ENCODE peak calls at places on chromosome 21, in five cellular contexts. One of them, this sample, is unnamed.

GRCh38 chr21:20999567-21000169 is 1.5 kb downstream of the NCAM2 start:
- DNase-seq in natural killer cell: peak
- DNase-seq in cardiac fibroblast: peak
- DNase-seq in nephron progenitor cell: peak
- DNase-seq in AG10803: peak
- DNase-seq in this sample: peak

GRCh38 chr21:38181101-38181500 is 75.7 kb upstream of the KCNJ15 start:
- DNase-seq in natural killer cell: no peak
- DNase-seq in cardiac fibroblast: no peak
- DNase-seq in nephron progenitor cell: no peak
- DNase-seq in AG10803: peak
- DNase-seq in this sample: no peak

GRCh38 chr21:45333583-45334121 is 46.0 kb upstream of the POFUT2 start:
- DNase-seq in natural killer cell: no peak
- DNase-seq in cardiac fibroblast: no peak
- DNase-seq in nephron progenitor cell: no peak
- DNase-seq in AG10803: peak
- DNase-seq in this sample: no peak

GRCh38 chr21:45769239-45769758 is 125.8 kb downstream of the PCBP3 start:
- DNase-seq in natural killer cell: no peak
- DNase-seq in cardiac fibroblast: no peak
- DNase-seq in nephron progenitor cell: no peak
- DNase-seq in AG10803: no peak
- DNase-seq in this sample: peak

GRCh38 chr21:42833859-42834729 is 45.2 kb downstream of the WDR4 start:
- DNase-seq in natural killer cell: peak
- DNase-seq in cardiac fibroblast: no peak
- DNase-seq in nephron progenitor cell: no peak
- DNase-seq in AG10803: no peak
- DNase-seq in this sample: no peak

GRCh38 chr21:18803624-18804023 is 400.0 kb upstream of the TMPRSS15 start:
- DNase-seq in natural killer cell: no peak
- DNase-seq in cardiac fibroblast: no peak
- DNase-seq in nephron progenitor cell: no peak
- DNase-seq in AG10803: no peak
- DNase-seq in this sample: no peak

GRCh38 chr21:41739936-41740335 is 26.9 kb downstream of the RIPK4 start:
- DNase-seq in natural killer cell: no peak
- DNase-seq in cardiac fibroblast: no peak
- DNase-seq in nephron progenitor cell: no peak
- DNase-seq in AG10803: peak
- DNase-seq in this sample: no peak

GRCh38 chr21:17051054-17051453 is 461.8 kb upstream of the CXADR start:
- DNase-seq in natural killer cell: no peak
- DNase-seq in cardiac fibroblast: no peak
- DNase-seq in nephron progenitor cell: no peak
- DNase-seq in AG10803: no peak
- DNase-seq in this sample: no peak

GRCh38 chr21:45522986-45523385 is 19.3 kb downstream of the SLC19A1 start:
- DNase-seq in natural killer cell: no peak
- DNase-seq in cardiac fibroblast: no peak
- DNase-seq in nephron progenitor cell: no peak
- DNase-seq in AG10803: no peak
- DNase-seq in this sample: no peak

GRCh38 chr21:38295997-38296764 is 39.4 kb downstream of the KCNJ15 start:
- DNase-seq in natural killer cell: no peak
- DNase-seq in cardiac fibroblast: peak
- DNase-seq in nephron progenitor cell: no peak
- DNase-seq in AG10803: peak
- DNase-seq in this sample: no peak

GRCh38 chr21:42455196-42455595 is 40.8 kb downstream of the RSPH1 start:
- DNase-seq in natural killer cell: no peak
- DNase-seq in cardiac fibroblast: no peak
- DNase-seq in nephron progenitor cell: no peak
- DNase-seq in AG10803: no peak
- DNase-seq in this sample: no peak

GRCh38 chr21:18041012-18041411 is 203.6 kb upstream of the CHODL start:
- DNase-seq in natural killer cell: no peak
- DNase-seq in cardiac fibroblast: peak
- DNase-seq in nephron progenitor cell: peak
- DNase-seq in AG10803: no peak
- DNase-seq in this sample: peak

GRCh38 chr21:17548262-17548661 is 35.4 kb downstream of the CXADR start:
- DNase-seq in natural killer cell: no peak
- DNase-seq in cardiac fibroblast: peak
- DNase-seq in nephron progenitor cell: no peak
- DNase-seq in AG10803: no peak
- DNase-seq in this sample: no peak

GRCh38 chr21:18002393-18002792 is 183.2 kb upstream of the C21orf91 start:
- DNase-seq in natural killer cell: no peak
- DNase-seq in cardiac fibroblast: no peak
- DNase-seq in nephron progenitor cell: no peak
- DNase-seq in AG10803: no peak
- DNase-seq in this sample: no peak

GRCh38 chr21:45326169-45326833 is 38.6 kb upstream of the POFUT2 start:
- DNase-seq in natural killer cell: no peak
- DNase-seq in cardiac fibroblast: peak
- DNase-seq in nephron progenitor cell: no peak
- DNase-seq in AG10803: peak
- DNase-seq in this sample: no peak

GRCh38 chr21:45848805-45849204 is 132.8 kb upstream of the COL6A1 start:
- DNase-seq in natural killer cell: no peak
- DNase-seq in cardiac fibroblast: no peak
- DNase-seq in nephron progenitor cell: no peak
- DNase-seq in AG10803: no peak
- DNase-seq in this sample: no peak

GRCh38 chr21:46393451-46393940 is 65.2 kb upstream of the DIP2A start:
- DNase-seq in natural killer cell: no peak
- DNase-seq in cardiac fibroblast: no peak
- DNase-seq in nephron progenitor cell: no peak
- DNase-seq in AG10803: no peak
- DNase-seq in this sample: no peak

GRCh38 chr21:16402752-16403151 is 673.0 kb downstream of the USP25 start:
- DNase-seq in natural killer cell: no peak
- DNase-seq in cardiac fibroblast: peak
- DNase-seq in nephron progenitor cell: no peak
- DNase-seq in AG10803: no peak
- DNase-seq in this sample: no peak

GRCh38 chr21:16195476-16195875 is 465.7 kb downstream of the USP25 start:
- DNase-seq in natural killer cell: no peak
- DNase-seq in cardiac fibroblast: peak
- DNase-seq in nephron progenitor cell: no peak
- DNase-seq in AG10803: peak
- DNase-seq in this sample: no peak

GRCh38 chr21:37793660-37794059 is 122.6 kb downstream of the KCNJ6 start:
- DNase-seq in natural killer cell: no peak
- DNase-seq in cardiac fibroblast: peak
- DNase-seq in nephron progenitor cell: no peak
- DNase-seq in AG10803: peak
- DNase-seq in this sample: no peak

GRCh38 chr21:36968414-36968813 is 1.9 kb upstream of the HLCS start:
- DNase-seq in natural killer cell: no peak
- DNase-seq in cardiac fibroblast: no peak
- DNase-seq in nephron progenitor cell: no peak
- DNase-seq in AG10803: no peak
- DNase-seq in this sample: no peak

GRCh38 chr21:46598563-46599250 is 6.2 kb downstream of the S100B start:
- DNase-seq in natural killer cell: no peak
- DNase-seq in cardiac fibroblast: no peak
- DNase-seq in nephron progenitor cell: no peak
- DNase-seq in AG10803: no peak
- DNase-seq in this sample: no peak

GRCh38 chr21:44958471-44959191 is 18.8 kb downstream of the SLX9 start:
- DNase-seq in natural killer cell: no peak
- DNase-seq in cardiac fibroblast: peak
- DNase-seq in nephron progenitor cell: peak
- DNase-seq in AG10803: peak
- DNase-seq in this sample: no peak

GRCh38 chr21:36330904-36331303 is 10.9 kb downstream of the MORC3 start:
- DNase-seq in natural killer cell: peak
- DNase-seq in cardiac fibroblast: peak
- DNase-seq in nephron progenitor cell: peak
- DNase-seq in AG10803: peak
- DNase-seq in this sample: peak

GRCh38 chr21:43588957-43589356 is 70.3 kb downstream of the HSF2BP start:
- DNase-seq in natural killer cell: no peak
- DNase-seq in cardiac fibroblast: no peak
- DNase-seq in nephron progenitor cell: no peak
- DNase-seq in AG10803: no peak
- DNase-seq in this sample: no peak

GRCh38 chr21:38725196-38726157 is 80.3 kb upstream of the ETS2 start:
- DNase-seq in natural killer cell: no peak
- DNase-seq in cardiac fibroblast: no peak
- DNase-seq in nephron progenitor cell: no peak
- DNase-seq in AG10803: no peak
- DNase-seq in this sample: no peak

GRCh38 chr21:45130324-45130774 is 56.0 kb downstream of the ADARB1 start:
- DNase-seq in natural killer cell: no peak
- DNase-seq in cardiac fibroblast: peak
- DNase-seq in nephron progenitor cell: no peak
- DNase-seq in AG10803: peak
- DNase-seq in this sample: no peak

GRCh38 chr21:26781331-26781730 is 63.9 kb downstream of the ADAMTS1 start:
- DNase-seq in natural killer cell: no peak
- DNase-seq in cardiac fibroblast: no peak
- DNase-seq in nephron progenitor cell: no peak
- DNase-seq in AG10803: no peak
- DNase-seq in this sample: no peak
- TF ChIP-seq CTCF in natural killer cell: no peak
- TF ChIP-seq CTCF in cardiac fibroblast: no peak
- TF ChIP-seq CTCF in nephron progenitor cell: no peak
- TF ChIP-seq CTCF in AG10803: no peak
- TF ChIP-seq CTCF in this sample: no peak

GRCh38 chr21:14215971-14216621 is at the start of gene RBM11:
- DNase-seq in natural killer cell: peak
- DNase-seq in cardiac fibroblast: peak
- DNase-seq in nephron progenitor cell: peak
- DNase-seq in AG10803: peak
- DNase-seq in this sample: peak
- TF ChIP-seq CTCF in natural killer cell: no peak
- TF ChIP-seq CTCF in cardiac fibroblast: no peak
- TF ChIP-seq CTCF in nephron progenitor cell: no peak
- TF ChIP-seq CTCF in AG10803: no peak
- TF ChIP-seq CTCF in this sample: no peak

GRCh38 chr21:32687946-32688345 is 39.9 kb downstream of the SYNJ1 start:
- DNase-seq in natural killer cell: no peak
- DNase-seq in cardiac fibroblast: no peak
- DNase-seq in nephron progenitor cell: no peak
- DNase-seq in AG10803: no peak
- DNase-seq in this sample: peak
- TF ChIP-seq CTCF in natural killer cell: no peak
- TF ChIP-seq CTCF in cardiac fibroblast: no peak
- TF ChIP-seq CTCF in nephron progenitor cell: no peak
- TF ChIP-seq CTCF in AG10803: no peak
- TF ChIP-seq CTCF in this sample: no peak

GRCh38 chr21:34222031-34222335 is 141.8 kb upstream of the KCNE2 start:
- DNase-seq in natural killer cell: no peak
- DNase-seq in cardiac fibroblast: no peak
- DNase-seq in nephron progenitor cell: no peak
- DNase-seq in AG10803: no peak
- DNase-seq in this sample: no peak

GRCh38 chr21:34220556-34221195 is 143.1 kb upstream of the KCNE2 start:
- DNase-seq in natural killer cell: no peak
- DNase-seq in cardiac fibroblast: no peak
- DNase-seq in nephron progenitor cell: no peak
- DNase-seq in AG10803: no peak
- DNase-seq in this sample: no peak

GRCh38 chr21:34215911-34216310 is 142.5 kb downstream of the MRPS6 start:
- DNase-seq in natural killer cell: no peak
- DNase-seq in cardiac fibroblast: no peak
- DNase-seq in nephron progenitor cell: no peak
- DNase-seq in AG10803: peak
- DNase-seq in this sample: no peak

GRCh38 chr21:34221331-34222030 is 142.3 kb upstream of the KCNE2 start:
- DNase-seq in natural killer cell: no peak
- DNase-seq in cardiac fibroblast: peak
- DNase-seq in nephron progenitor cell: no peak
- DNase-seq in AG10803: no peak
- DNase-seq in this sample: no peak

DNA sequence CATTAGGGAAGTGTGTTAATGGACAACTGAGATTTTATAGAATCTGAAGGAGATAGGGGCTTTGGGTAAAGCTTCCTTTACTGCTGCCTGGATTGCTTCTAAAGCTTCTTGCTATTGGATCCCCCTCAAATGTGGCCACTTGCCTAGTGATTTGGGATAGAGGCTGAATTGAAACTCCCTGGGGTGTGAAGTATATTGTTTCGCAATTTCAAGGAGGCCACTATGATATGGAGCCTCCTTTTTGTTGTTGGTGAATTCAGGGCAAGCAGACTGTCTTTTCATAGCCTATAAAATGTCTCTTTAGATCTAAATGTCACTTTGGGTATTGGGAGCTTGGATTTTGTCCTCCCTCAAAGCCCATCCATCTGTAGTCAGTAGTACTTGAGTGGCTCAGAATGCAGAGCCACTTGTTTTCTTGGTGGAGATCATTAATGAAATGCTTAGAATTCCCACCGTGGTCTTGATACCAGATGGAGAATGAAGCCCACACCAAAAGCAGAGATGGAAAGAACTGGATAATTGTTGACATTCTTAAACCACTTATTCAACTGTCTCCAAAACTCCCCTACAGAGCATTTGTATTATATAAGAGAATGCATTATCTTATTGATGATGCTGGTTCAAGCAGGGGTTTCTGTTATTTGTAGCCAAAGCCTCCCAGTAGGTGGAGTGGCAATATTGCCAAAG is 144.3 kb upstream of the KCNE2 start:
- DNase-seq in natural killer cell: no peak
- DNase-seq in cardiac fibroblast: peak
- DNase-seq in nephron progenitor cell: no peak
- DNase-seq in AG10803: peak
- DNase-seq in this sample: no peak
- TF ChIP-seq CTCF in natural killer cell: no peak
- TF ChIP-seq CTCF in cardiac fibroblast: no peak
- TF ChIP-seq CTCF in nephron progenitor cell: no peak
- TF ChIP-seq CTCF in AG10803: no peak
- TF ChIP-seq CTCF in this sample: no peak

DNA sequence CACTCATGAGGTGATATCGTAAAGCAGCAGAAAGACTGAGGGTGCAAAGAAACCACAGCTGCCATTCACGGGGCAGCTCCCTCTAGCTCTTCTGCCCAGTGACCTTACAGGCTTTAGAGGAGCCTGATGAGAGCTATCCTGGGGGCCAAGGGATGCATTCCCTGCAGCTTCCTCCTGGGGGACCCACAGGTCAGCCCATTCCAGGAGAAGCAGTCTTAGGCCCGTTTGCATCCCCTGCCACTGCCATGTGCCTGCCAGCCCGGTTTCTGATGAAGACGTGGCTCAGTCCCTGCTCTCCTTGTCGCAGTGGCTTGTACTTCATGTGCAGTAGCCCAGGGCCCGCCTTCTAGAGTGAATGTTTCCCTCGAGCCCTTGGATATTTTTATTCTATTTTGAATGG is 22.8 kb downstream of the ATP5PO start:
- DNase-seq in natural killer cell: no peak
- DNase-seq in cardiac fibroblast: no peak
- DNase-seq in nephron progenitor cell: peak
- DNase-seq in AG10803: no peak
- DNase-seq in this sample: no peak
- TF ChIP-seq CTCF in natural killer cell: no peak
- TF ChIP-seq CTCF in cardiac fibroblast: no peak
- TF ChIP-seq CTCF in nephron progenitor cell: peak
- TF ChIP-seq CTCF in AG10803: no peak
- TF ChIP-seq CTCF in this sample: no peak